ENCODE peak calls at places on chromosomes 11 and 22, in four cellular contexts. T, N, Q and X are unnamed samples.

GRCh38 chr22:35708917-35709316 is 8.8 kb upstream of the APOL5 start:
- ATAC-seq in N (no peak), T (no peak), Q (no peak), X (no peak)

GRCh38 chr22:29204617-29205183 is 996 bp upstream of the EMID1 start:
- ATAC-seq in T (no peak), Q (peak), N (no peak), X (no peak)

GRCh38 chr11:43341159-43341558 is 17.6 kb upstream of the TTC17 start:
- ATAC-seq in Q (no peak), T (no peak), N (no peak), X (no peak)

GRCh38 chr11:14858404-14858803 is 33.6 kb downstream of the CYP2R1 start:
- ATAC-seq in T (no peak), N (no peak), Q (no peak), X (no peak)

GRCh38 chr11:99449345-99449744 is 428.6 kb downstream of the CNTN5 start:
- ATAC-seq in T (no peak), N (no peak), Q (no peak), X (no peak)

GRCh38 chr11:99952816-99953215 is 734.3 kb upstream of the ARHGAP42 start:
- ATAC-seq in Q (no peak), T (no peak), N (no peak), X (no peak)

GRCh38 chr11:96307748-96308133 is 35.3 kb downstream of the MAML2 start:
- ATAC-seq in T (no peak), N (peak), Q (peak), X (no peak)

GRCh38 chr11:6629892-6630631 is 10.8 kb upstream of the TPP1 start:
- ATAC-seq in N (peak), Q (no peak), T (no peak), X (no peak)

GRCh38 chr11:70365536-70365912 is 32.8 kb upstream of the CTTN start:
- ATAC-seq in N (no peak), Q (no peak), T (no peak), X (no peak)

GRCh38 chr22:44193537-44193896 is 12.8 kb downstream of the PARVG start:
- ATAC-seq in N (no peak), Q (no peak), T (no peak), X (no peak)

GRCh38 chr11:60088364-60088763 is at the start of gene MS4A2:
- ATAC-seq in Q (no peak), T (no peak), N (no peak), X (no peak)

GRCh38 chr11:96393753-96394348 is 4.0 kb downstream of the JRKL start:
- ATAC-seq in T (no peak), N (no peak), Q (no peak), X (no peak)

GRCh38 chr11:112620621-112621394 is 340.4 kb upstream of the NCAM1 start:
- ATAC-seq in T (no peak), Q (no peak), N (no peak), X (no peak)

GRCh38 chr11:862704-863388 is 20.2 kb downstream of the TSPAN4 start:
- ATAC-seq in Q (no peak), T (no peak), N (no peak), X (no peak)

GRCh38 chr11:66787934-66788758 is 55.1 kb upstream of the RCE1 start:
- ATAC-seq in N (no peak), Q (no peak), T (no peak), X (peak)

GRCh38 chr11:129191649-129192048 is 476 bp downstream of the ARHGAP32 start:
- ATAC-seq in T (no peak), Q (no peak), N (peak), X (no peak)